ENCODE peak calls at places on chromosomes 6 and 20, in eight cellular contexts. P is IMR-90, S is astrocyte of the spinal cord, O is NT2/D1, I is A673, V is heart left ventricle, D is pancreas, R is tibial nerve. G is an unnamed sample.

GRCh38 chr6:166738778-166739654 is 112.0 kb upstream of the RPS6KA2 start:
- DNase-seq in O (no peak), I (peak), S (no peak), V (no peak), R (no peak), D (no peak), P (peak), G (no peak)

GRCh38 chr20:12762725-12763124 is 246.0 kb upstream of the SPTLC3 start:
- DNase-seq in I (peak), S (no peak), R (no peak), P (no peak), V (no peak), O (no peak), D (no peak), G (no peak)

GRCh38 chr20:64232794-64233193 is 22.8 kb upstream of the PCMTD2 start:
- DNase-seq in O (no peak), V (no peak), S (no peak), R (no peak), I (peak), D (no peak), P (no peak), G (peak)

GRCh38 chr6:53474010-53474409 is 70.9 kb downstream of the GCLC start:
- DNase-seq in I (no peak), S (no peak), D (no peak), V (no peak), R (no peak), P (no peak), O (no peak), G (no peak)

GRCh38 chr20:38880952-38881735 is 45.1 kb upstream of the FAM83D start:
- DNase-seq in I (peak), V (no peak), R (no peak), S (no peak), D (no peak), P (no peak), O (no peak), G (no peak)

GRCh38 chr20:46199198-46199597 is 81.1 kb downstream of the CD40 start:
- DNase-seq in O (no peak), D (peak), S (no peak), I (peak), V (no peak), P (no peak), R (no peak), G (no peak)

GRCh38 chr20:3843490-3843889 is 3.1 kb upstream of the MAVS start:
- DNase-seq in D (no peak), R (no peak), S (peak), I (no peak), P (peak), O (no peak), V (no peak), G (no peak)

GRCh38 chr20:761418-762381 is 6.6 kb downstream of the SLC52A3 start:
- DNase-seq in O (no peak), P (no peak), V (no peak), I (no peak), R (no peak), S (no peak), D (no peak), G (no peak)

GRCh38 chr6:170027111-170028043 is 263.5 kb downstream of the DLL1 start:
- DNase-seq in S (no peak), P (peak), V (no peak), I (no peak), D (no peak), R (no peak), O (no peak), G (no peak)

GRCh38 chr20:36268501-36269342 is 32.4 kb downstream of the AAR2 start:
- DNase-seq in P (no peak), R (no peak), I (peak), D (no peak), V (no peak), O (no peak), S (no peak), G (no peak)

GRCh38 chr6:69915346-69915745 is 49.0 kb downstream of the COL19A1 start:
- DNase-seq in S (no peak), R (no peak), P (no peak), O (no peak), I (no peak), D (no peak), V (no peak), G (no peak)

GRCh38 chr6:96236471-96236870 is 220.7 kb downstream of the FUT9 start:
- DNase-seq in D (no peak), I (no peak), O (no peak), R (no peak), V (no peak), S (peak), P (no peak), G (no peak)

GRCh38 chr6:149566372-149567193 is at the start of gene GINM1:
- DNase-seq in V (peak), R (peak), S (peak), I (peak), D (peak), P (peak), O (no peak), G (no peak)

GRCh38 chr20:5650191-5650691 is 100.0 kb upstream of the SHLD1 start:
- DNase-seq in I (no peak), P (no peak), D (no peak), S (no peak), V (no peak), R (no peak), O (no peak), G (no peak)

GRCh38 chr6:112413805-112414204 is 66.7 kb downstream of the RFPL4B start:
- DNase-seq in P (no peak), I (no peak), S (no peak), R (no peak), D (no peak), V (no peak), O (no peak), G (no peak)

GRCh38 chr6:7051780-7052440 is 55.9 kb upstream of the RREB1 start:
- DNase-seq in I (peak), S (peak), P (no peak), O (no peak), V (peak), R (no peak), D (peak), G (peak)

DNA sequence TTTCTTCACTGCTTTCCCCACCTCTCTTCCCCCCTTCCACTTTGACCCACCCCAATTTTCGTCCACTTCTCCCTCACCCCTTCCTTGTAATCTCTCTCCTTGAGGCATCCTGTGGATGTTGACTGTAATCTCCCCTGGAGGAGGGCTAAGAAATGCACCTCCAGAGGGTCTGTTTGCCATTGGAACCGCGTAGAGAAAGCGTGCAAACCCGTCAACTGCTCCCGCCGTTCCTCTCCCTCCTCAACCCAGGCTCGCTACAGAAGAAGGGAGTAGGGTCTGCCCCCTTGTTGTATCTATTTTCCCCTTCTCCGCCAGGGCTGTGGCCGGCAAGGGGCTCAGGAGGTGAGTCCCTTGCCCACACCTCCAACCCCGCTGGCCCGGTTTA is 502 bp upstream of the HTR1E start:
- DNase-seq in O (peak), D (no peak), P (no peak), R (no peak), V (no peak), S (no peak), I (no peak), G (no peak)
- H3K4me3 ChIP-seq in O (peak), D (peak), P (no peak), R (no peak), V (no peak), S (no peak), I (peak), G (no peak)

DNA sequence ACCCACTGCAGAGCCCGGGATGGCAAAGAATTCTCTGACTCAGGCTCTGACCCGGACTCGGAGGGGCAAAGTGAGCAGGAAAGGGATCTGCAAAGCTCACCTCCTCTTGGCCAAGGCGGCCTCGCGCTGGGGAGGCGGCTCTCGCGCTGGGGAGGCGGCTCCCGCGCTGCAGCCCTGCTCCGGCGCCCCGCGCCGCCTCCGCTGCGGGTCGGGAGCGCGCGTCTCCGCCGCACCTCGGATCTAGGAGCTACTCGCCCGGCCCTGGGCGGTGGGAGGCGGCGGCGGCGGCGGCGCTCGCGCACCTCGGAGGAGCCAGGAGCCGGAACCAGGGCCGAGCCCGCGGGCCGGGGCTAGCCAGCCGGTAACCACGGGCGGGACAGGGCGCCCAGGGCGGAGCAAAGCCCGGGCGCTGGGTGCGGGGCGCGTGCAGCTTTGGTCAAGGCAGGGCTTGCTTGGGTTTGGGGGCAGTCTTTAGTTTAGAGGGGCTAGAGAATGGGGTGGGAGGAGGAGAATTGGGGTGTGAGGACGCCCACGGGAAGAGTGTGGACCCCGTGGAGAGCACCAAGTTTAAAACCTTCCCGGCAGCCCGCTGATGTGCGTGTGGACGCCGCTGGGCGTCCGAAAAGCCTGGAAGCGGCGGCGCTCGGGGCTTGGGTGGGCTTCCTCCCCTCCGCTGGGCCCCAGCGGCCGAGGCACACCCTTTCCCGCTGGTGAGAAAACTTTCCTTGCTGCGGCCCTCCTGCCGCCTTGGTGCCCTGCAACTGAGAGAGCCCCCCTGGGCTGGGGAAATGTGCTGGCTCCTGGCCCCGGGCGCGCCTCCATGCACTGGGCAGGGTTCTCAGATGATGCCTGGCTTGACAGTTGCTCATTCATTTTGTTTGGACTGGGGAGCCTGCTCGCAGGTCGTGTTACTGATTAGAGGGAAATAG is at the start of gene MRAP2:
- DNase-seq in I (peak), S (peak), O (no peak), D (peak), P (no peak), R (no peak), V (no peak), G (no peak)
- H3K4me3 ChIP-seq in I (peak), S (peak), O (peak), D (peak), P (peak), R (peak), V (peak), G (no peak)

GRCh38 chr6:137906020-137906472 is 39.0 kb downstream of the TNFAIP3 start:
- DNase-seq in S (no peak), V (no peak), R (no peak), O (no peak), D (no peak), P (no peak), I (no peak), G (no peak)
- H3K4me3 ChIP-seq in S (no peak), V (no peak), R (no peak), O (no peak), D (no peak), P (no peak), I (no peak), G (no peak)

DNA sequence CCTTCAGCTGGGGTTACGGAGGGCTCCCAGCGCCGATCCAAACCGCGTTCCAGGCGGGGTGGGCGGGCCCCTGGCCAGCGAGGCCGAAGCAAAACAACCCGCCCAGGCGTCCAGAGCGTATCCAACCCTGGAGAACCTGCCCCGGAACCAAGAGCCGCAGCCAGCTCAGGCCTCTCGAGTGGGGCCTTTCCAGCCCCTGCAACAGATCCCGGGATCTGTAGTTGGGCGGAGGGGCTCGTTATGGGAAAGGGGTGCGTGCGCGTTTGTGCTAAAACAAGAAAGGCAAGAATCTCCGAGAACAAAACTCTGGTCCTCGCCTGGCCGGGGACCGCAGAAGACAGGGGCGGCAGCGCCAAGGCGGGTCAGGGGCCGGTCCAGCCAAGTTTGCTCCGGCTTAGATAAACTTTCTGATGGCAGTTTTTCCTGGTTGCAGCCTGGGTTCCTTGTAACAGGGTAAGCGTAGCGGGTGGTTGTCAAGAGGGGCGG is 528 bp upstream of the RIN2 start:
- DNase-seq in D (peak), S (peak), R (peak), V (peak), P (peak), O (no peak), I (no peak), G (no peak)
- H3K4me3 ChIP-seq in D (peak), S (peak), R (peak), V (peak), P (peak), O (peak), I (peak), G (no peak)

DNA sequence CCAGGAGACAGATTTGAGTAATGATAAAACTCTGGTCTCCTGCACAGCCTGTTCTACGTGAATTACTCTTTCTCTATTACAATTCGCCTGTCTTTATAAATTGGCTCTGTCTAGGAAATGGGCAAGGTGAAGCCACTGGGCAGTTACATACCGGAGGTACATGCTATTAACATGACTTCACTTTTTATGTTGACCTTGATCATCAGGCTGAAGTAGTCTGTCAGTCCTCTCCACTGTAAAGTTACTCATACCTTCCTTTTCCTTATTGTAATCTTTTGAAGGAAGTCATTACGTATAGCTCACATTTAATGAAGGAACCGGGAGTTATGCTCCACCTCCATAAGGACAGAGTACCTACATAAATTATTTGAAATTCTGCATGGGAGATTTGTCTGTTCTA is 19.9 kb upstream of the KHDC1 start:
- DNase-seq in P (no peak), V (no peak), R (no peak), S (no peak), D (no peak), O (no peak), I (no peak), G (no peak)
- H3K4me3 ChIP-seq in P (no peak), V (no peak), R (no peak), S (no peak), D (no peak), O (no peak), I (no peak), G (no peak)

GRCh38 chr6:30829639-30830250 is 54.6 kb upstream of the DDR1 start:
- DNase-seq in O (no peak), D (no peak), I (no peak), R (no peak), V (no peak), P (no peak), S (no peak), G (no peak)
- H3K4me3 ChIP-seq in O (no peak), D (no peak), I (no peak), R (no peak), V (no peak), P (no peak), S (no peak), G (peak)

GRCh38 chr6:41635365-41635764 is 2.9 kb upstream of the MDFI start:
- DNase-seq in R (no peak), P (no peak), I (no peak), O (no peak), D (no peak), S (no peak), V (no peak), G (no peak)

GRCh38 chr6:41638801-41639555 is 710 bp downstream of the MDFI start:
- DNase-seq in S (peak), V (no peak), R (no peak), P (no peak), I (peak), D (no peak), O (no peak), G (no peak)

GRCh38 chr6:41636803-41637178 is 1.5 kb upstream of the MDFI start:
- DNase-seq in R (no peak), I (peak), S (peak), V (no peak), P (no peak), D (peak), O (no peak), G (no peak)

GRCh38 chr6:41638002-41638800 is at the start of gene MDFI:
- DNase-seq in S (peak), I (peak), R (no peak), O (no peak), P (no peak), V (peak), D (no peak), G (no peak)

GRCh38 chr6:41637179-41638001 is 878 bp upstream of the MDFI start:
- DNase-seq in V (no peak), S (no peak), P (no peak), D (no peak), R (no peak), I (no peak), O (no peak), G (no peak)
- H3K4me3 ChIP-seq in V (peak), S (peak), P (no peak), D (peak), R (peak), I (peak), O (peak), G (peak)